ENCODE peak calls at places on chromosome 3, in nine cellular contexts. One of them, this sample, is unnamed.

GRCh38 chr3:45224824-45225464 is 1.1 kb downstream of the TMEM158 start:
- DNase-seq in astrocyte of the spinal cord: peak; percentile 73
- DNase-seq in H9: peak; percentile 82
- DNase-seq in AG04450: peak; percentile 50
- DNase-seq in NB4: peak; percentile 84
- DNase-seq in CD4-positive, alpha-beta T cell: no peak
- DNase-seq in WTC11: peak; percentile 81
- DNase-seq in adrenal gland: peak; percentile 83
- DNase-seq in lung: peak; percentile 74
- DNase-seq in this sample: no peak

GRCh38 chr3:159852821-159853505 is 135.7 kb upstream of the IL12A start:
- DNase-seq in astrocyte of the spinal cord: peak; percentile 67
- DNase-seq in H9: peak; percentile 62
- DNase-seq in AG04450: no peak
- DNase-seq in NB4: no peak
- DNase-seq in CD4-positive, alpha-beta T cell: no peak
- DNase-seq in WTC11: peak; percentile 35
- DNase-seq in adrenal gland: no peak
- DNase-seq in lung: peak; percentile 68
- DNase-seq in this sample: no peak

GRCh38 chr3:100910986-100911385 is 82.2 kb downstream of the ABI3BP start:
- DNase-seq in astrocyte of the spinal cord: no peak
- DNase-seq in H9: no peak
- DNase-seq in AG04450: no peak
- DNase-seq in NB4: no peak
- DNase-seq in CD4-positive, alpha-beta T cell: no peak
- DNase-seq in WTC11: no peak
- DNase-seq in adrenal gland: no peak
- DNase-seq in lung: no peak
- DNase-seq in this sample: no peak

GRCh38 chr3:35965908-35966307 is 326.6 kb downstream of the ARPP21 start:
- DNase-seq in astrocyte of the spinal cord: peak; percentile 55
- DNase-seq in H9: no peak
- DNase-seq in AG04450: peak; percentile 1
- DNase-seq in NB4: peak; percentile 30
- DNase-seq in CD4-positive, alpha-beta T cell: no peak
- DNase-seq in WTC11: no peak
- DNase-seq in adrenal gland: no peak
- DNase-seq in lung: no peak
- DNase-seq in this sample: no peak

GRCh38 chr3:71160800-71161546 is 422.6 kb downstream of the FOXP1 start:
- DNase-seq in astrocyte of the spinal cord: peak; percentile 69
- DNase-seq in H9: no peak
- DNase-seq in AG04450: peak; percentile 71
- DNase-seq in NB4: no peak
- DNase-seq in CD4-positive, alpha-beta T cell: no peak
- DNase-seq in WTC11: no peak
- DNase-seq in adrenal gland: no peak
- DNase-seq in lung: no peak
- DNase-seq in this sample: no peak

GRCh38 chr3:187979543-187979942 is 174.4 kb upstream of the LPP start:
- DNase-seq in astrocyte of the spinal cord: no peak
- DNase-seq in H9: no peak
- DNase-seq in AG04450: no peak
- DNase-seq in NB4: peak; percentile 50
- DNase-seq in CD4-positive, alpha-beta T cell: peak; percentile 41
- DNase-seq in WTC11: no peak
- DNase-seq in adrenal gland: no peak
- DNase-seq in lung: no peak
- DNase-seq in this sample: no peak

GRCh38 chr3:4797201-4797600 is 182.0 kb upstream of the BHLHE40 start:
- DNase-seq in astrocyte of the spinal cord: peak; percentile 32
- DNase-seq in H9: no peak
- DNase-seq in AG04450: no peak
- DNase-seq in NB4: no peak
- DNase-seq in CD4-positive, alpha-beta T cell: no peak
- DNase-seq in WTC11: no peak
- DNase-seq in adrenal gland: no peak
- DNase-seq in lung: no peak
- DNase-seq in this sample: no peak

GRCh38 chr3:48404440-48405342 is 25.2 kb downstream of the PLXNB1 start:
- DNase-seq in astrocyte of the spinal cord: no peak
- DNase-seq in H9: peak; percentile 23
- DNase-seq in AG04450: no peak
- DNase-seq in NB4: no peak
- DNase-seq in CD4-positive, alpha-beta T cell: no peak
- DNase-seq in WTC11: no peak
- DNase-seq in adrenal gland: peak; percentile 16
- DNase-seq in lung: no peak
- DNase-seq in this sample: no peak

GRCh38 chr3:143157957-143158548 is 38.5 kb downstream of the CHST2 start:
- DNase-seq in astrocyte of the spinal cord: no peak
- DNase-seq in H9: no peak
- DNase-seq in AG04450: no peak
- DNase-seq in NB4: no peak
- DNase-seq in CD4-positive, alpha-beta T cell: no peak
- DNase-seq in WTC11: no peak
- DNase-seq in adrenal gland: no peak
- DNase-seq in lung: no peak
- DNase-seq in this sample: no peak

GRCh38 chr3:143155756-143156155 is 36.2 kb downstream of the CHST2 start:
- DNase-seq in astrocyte of the spinal cord: no peak
- DNase-seq in H9: no peak
- DNase-seq in AG04450: no peak
- DNase-seq in NB4: no peak
- DNase-seq in CD4-positive, alpha-beta T cell: no peak
- DNase-seq in WTC11: no peak
- DNase-seq in adrenal gland: no peak
- DNase-seq in lung: no peak
- DNase-seq in this sample: no peak

GRCh38 chr3:143163562-143163961 is 44.0 kb downstream of the CHST2 start:
- DNase-seq in astrocyte of the spinal cord: no peak
- DNase-seq in H9: no peak
- DNase-seq in AG04450: no peak
- DNase-seq in NB4: no peak
- DNase-seq in CD4-positive, alpha-beta T cell: no peak
- DNase-seq in WTC11: no peak
- DNase-seq in adrenal gland: no peak
- DNase-seq in lung: no peak
- DNase-seq in this sample: no peak

GRCh38 chr3:143158549-143158988 is 39.0 kb downstream of the CHST2 start:
- DNase-seq in astrocyte of the spinal cord: peak; percentile 52
- DNase-seq in H9: no peak
- DNase-seq in AG04450: no peak
- DNase-seq in NB4: no peak
- DNase-seq in CD4-positive, alpha-beta T cell: no peak
- DNase-seq in WTC11: no peak
- DNase-seq in adrenal gland: no peak
- DNase-seq in lung: no peak
- DNase-seq in this sample: no peak
- TF ChIP-seq CTCF in astrocyte of the spinal cord: no peak
- TF ChIP-seq CTCF in H9: no peak
- TF ChIP-seq CTCF in AG04450: no peak
- TF ChIP-seq CTCF in NB4: no peak
- TF ChIP-seq CTCF in CD4-positive, alpha-beta T cell: no peak
- TF ChIP-seq CTCF in WTC11: no peak
- TF ChIP-seq CTCF in adrenal gland: no peak
- TF ChIP-seq CTCF in lung: no peak
- TF ChIP-seq CTCF in this sample: no peak

GRCh38 chr3:23051240-23052140 is 151.6 kb upstream of the UBE2E2 start:
- DNase-seq in astrocyte of the spinal cord: no peak
- DNase-seq in H9: no peak
- DNase-seq in AG04450: no peak
- DNase-seq in NB4: no peak
- DNase-seq in CD4-positive, alpha-beta T cell: no peak
- DNase-seq in WTC11: no peak
- DNase-seq in adrenal gland: no peak
- DNase-seq in lung: no peak
- DNase-seq in this sample: no peak

GRCh38 chr3:23046536-23046935 is 156.6 kb upstream of the UBE2E2 start:
- DNase-seq in astrocyte of the spinal cord: no peak
- DNase-seq in H9: no peak
- DNase-seq in AG04450: no peak
- DNase-seq in NB4: no peak
- DNase-seq in CD4-positive, alpha-beta T cell: no peak
- DNase-seq in WTC11: no peak
- DNase-seq in adrenal gland: no peak
- DNase-seq in lung: no peak
- DNase-seq in this sample: no peak

GRCh38 chr3:23055733-23056376 is 147.3 kb upstream of the UBE2E2 start:
- DNase-seq in astrocyte of the spinal cord: peak; percentile 90
- DNase-seq in H9: no peak
- DNase-seq in AG04450: peak; percentile 15
- DNase-seq in NB4: no peak
- DNase-seq in CD4-positive, alpha-beta T cell: no peak
- DNase-seq in WTC11: no peak
- DNase-seq in adrenal gland: no peak
- DNase-seq in lung: no peak
- DNase-seq in this sample: no peak

GRCh38 chr3:23052230-23053019 is 150.7 kb upstream of the UBE2E2 start:
- DNase-seq in astrocyte of the spinal cord: no peak
- DNase-seq in H9: peak; percentile 76
- DNase-seq in AG04450: no peak
- DNase-seq in NB4: no peak
- DNase-seq in CD4-positive, alpha-beta T cell: no peak
- DNase-seq in WTC11: peak; percentile 60
- DNase-seq in adrenal gland: no peak
- DNase-seq in lung: no peak
- DNase-seq in this sample: no peak
- TF ChIP-seq CTCF in astrocyte of the spinal cord: peak; percentile 5
- TF ChIP-seq CTCF in H9: peak; percentile 65
- TF ChIP-seq CTCF in AG04450: no peak
- TF ChIP-seq CTCF in NB4: no peak
- TF ChIP-seq CTCF in CD4-positive, alpha-beta T cell: no peak
- TF ChIP-seq CTCF in WTC11: no peak
- TF ChIP-seq CTCF in adrenal gland: no peak
- TF ChIP-seq CTCF in lung: no peak
- TF ChIP-seq CTCF in this sample: no peak

DNA sequence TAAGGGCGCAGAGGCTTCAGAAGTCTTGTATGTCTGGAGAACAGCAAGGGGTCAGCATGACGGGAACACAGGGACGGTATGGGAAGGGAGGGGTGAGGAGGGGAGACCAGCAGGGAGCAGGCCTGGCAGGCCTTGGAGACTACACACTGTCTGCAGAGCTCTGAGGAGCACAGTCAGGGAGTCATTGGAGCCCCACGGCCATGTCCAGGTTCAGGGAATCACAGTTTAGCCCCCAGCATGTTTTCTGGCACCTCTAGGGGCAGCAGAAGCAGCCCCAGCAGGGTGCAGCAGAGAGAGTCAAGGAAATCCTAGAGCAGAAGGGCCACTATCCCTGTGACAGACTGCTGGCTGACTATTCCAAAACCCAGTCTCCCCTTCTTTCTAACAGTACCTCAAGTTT is 3.2 kb downstream of the LAMP3 start:
- DNase-seq in astrocyte of the spinal cord: no peak
- DNase-seq in H9: no peak
- DNase-seq in AG04450: no peak
- DNase-seq in NB4: peak; percentile 35
- DNase-seq in CD4-positive, alpha-beta T cell: no peak
- DNase-seq in WTC11: no peak
- DNase-seq in adrenal gland: no peak
- DNase-seq in lung: no peak
- DNase-seq in this sample: no peak
- TF ChIP-seq CTCF in astrocyte of the spinal cord: peak; percentile 18
- TF ChIP-seq CTCF in H9: peak; percentile 45
- TF ChIP-seq CTCF in AG04450: peak; percentile 24
- TF ChIP-seq CTCF in NB4: peak; percentile 47
- TF ChIP-seq CTCF in CD4-positive, alpha-beta T cell: no peak
- TF ChIP-seq CTCF in WTC11: no peak
- TF ChIP-seq CTCF in adrenal gland: no peak
- TF ChIP-seq CTCF in lung: no peak
- TF ChIP-seq CTCF in this sample: no peak

GRCh38 chr3:7929319-7929889 is 572.2 kb upstream of the LMCD1 start:
- DNase-seq in astrocyte of the spinal cord: no peak
- DNase-seq in H9: no peak
- DNase-seq in AG04450: no peak
- DNase-seq in NB4: no peak
- DNase-seq in CD4-positive, alpha-beta T cell: no peak
- DNase-seq in WTC11: no peak
- DNase-seq in adrenal gland: no peak
- DNase-seq in lung: no peak
- DNase-seq in this sample: no peak

GRCh38 chr3:7924228-7924627 is 577.4 kb upstream of the LMCD1 start:
- DNase-seq in astrocyte of the spinal cord: no peak
- DNase-seq in H9: no peak
- DNase-seq in AG04450: no peak
- DNase-seq in NB4: no peak
- DNase-seq in CD4-positive, alpha-beta T cell: no peak
- DNase-seq in WTC11: no peak
- DNase-seq in adrenal gland: no peak
- DNase-seq in lung: no peak
- DNase-seq in this sample: no peak

GRCh38 chr3:7927015-7927414 is 574.6 kb upstream of the LMCD1 start:
- DNase-seq in astrocyte of the spinal cord: no peak
- DNase-seq in H9: no peak
- DNase-seq in AG04450: no peak
- DNase-seq in NB4: no peak
- DNase-seq in CD4-positive, alpha-beta T cell: no peak
- DNase-seq in WTC11: no peak
- DNase-seq in adrenal gland: no peak
- DNase-seq in lung: no peak
- DNase-seq in this sample: no peak

GRCh38 chr3:7927864-7928263 is 573.8 kb upstream of the LMCD1 start:
- DNase-seq in astrocyte of the spinal cord: no peak
- DNase-seq in H9: no peak
- DNase-seq in AG04450: no peak
- DNase-seq in NB4: no peak
- DNase-seq in CD4-positive, alpha-beta T cell: no peak
- DNase-seq in WTC11: no peak
- DNase-seq in adrenal gland: no peak
- DNase-seq in lung: no peak
- DNase-seq in this sample: no peak
- TF ChIP-seq CTCF in astrocyte of the spinal cord: no peak
- TF ChIP-seq CTCF in H9: no peak
- TF ChIP-seq CTCF in AG04450: no peak
- TF ChIP-seq CTCF in NB4: no peak
- TF ChIP-seq CTCF in CD4-positive, alpha-beta T cell: no peak
- TF ChIP-seq CTCF in WTC11: no peak
- TF ChIP-seq CTCF in adrenal gland: no peak
- TF ChIP-seq CTCF in lung: no peak
- TF ChIP-seq CTCF in this sample: no peak